ENCODE peak calls at places on chromosomes 1 and 21, in eight cellular contexts. One of them, this sample, is unnamed.

GRCh38 chr1:222126052-222126451 is 384.2 kb upstream of the DUSP10 start:
- DNase-seq in tibial nerve: no peak
- DNase-seq in body of pancreas: no peak
- DNase-seq in ovary: no peak
- DNase-seq in tibial artery: no peak
- DNase-seq in gastrocnemius medialis: no peak
- DNase-seq in left lung: no peak
- DNase-seq in adrenal gland: no peak
- DNase-seq in this sample: no peak

GRCh38 chr1:112866981-112867380 is 89.0 kb downstream of the SLC16A1 start:
- DNase-seq in tibial nerve: no peak
- DNase-seq in body of pancreas: no peak
- DNase-seq in ovary: no peak
- DNase-seq in tibial artery: no peak
- DNase-seq in gastrocnemius medialis: no peak
- DNase-seq in left lung: no peak
- DNase-seq in adrenal gland: no peak
- DNase-seq in this sample: no peak

GRCh38 chr1:12143631-12144155 is 23.1 kb upstream of the TNFRSF1B start:
- DNase-seq in tibial nerve: peak; percentile 70
- DNase-seq in body of pancreas: peak; percentile 52
- DNase-seq in ovary: peak; percentile 81
- DNase-seq in tibial artery: peak; percentile 93
- DNase-seq in gastrocnemius medialis: peak; percentile 81
- DNase-seq in left lung: peak; percentile 91
- DNase-seq in adrenal gland: peak; percentile 75
- DNase-seq in this sample: peak; percentile 73

GRCh38 chr1:200893411-200893901 is 1.2 kb upstream of the INAVA start:
- DNase-seq in tibial nerve: no peak
- DNase-seq in body of pancreas: no peak
- DNase-seq in ovary: no peak
- DNase-seq in tibial artery: no peak
- DNase-seq in gastrocnemius medialis: no peak
- DNase-seq in left lung: no peak
- DNase-seq in adrenal gland: no peak
- DNase-seq in this sample: no peak

GRCh38 chr1:180555411-180555810 is 3.4 kb upstream of the OVAAL start:
- DNase-seq in tibial nerve: no peak
- DNase-seq in body of pancreas: no peak
- DNase-seq in ovary: no peak
- DNase-seq in tibial artery: no peak
- DNase-seq in gastrocnemius medialis: no peak
- DNase-seq in left lung: no peak
- DNase-seq in adrenal gland: no peak
- DNase-seq in this sample: no peak

GRCh38 chr1:27517907-27518718 is 28.1 kb upstream of the WASF2 start:
- DNase-seq in tibial nerve: no peak
- DNase-seq in body of pancreas: no peak
- DNase-seq in ovary: no peak
- DNase-seq in tibial artery: no peak
- DNase-seq in gastrocnemius medialis: no peak
- DNase-seq in left lung: no peak
- DNase-seq in adrenal gland: no peak
- DNase-seq in this sample: no peak

GRCh38 chr1:1989102-1989542 is 14.5 kb downstream of the CFAP74 start:
- DNase-seq in tibial nerve: no peak
- DNase-seq in body of pancreas: peak; percentile 32
- DNase-seq in ovary: peak; percentile 72
- DNase-seq in tibial artery: no peak
- DNase-seq in gastrocnemius medialis: peak; percentile 22
- DNase-seq in left lung: peak; percentile 61
- DNase-seq in adrenal gland: peak; percentile 95
- DNase-seq in this sample: no peak

GRCh38 chr1:203828002-203828401 is 32.6 kb downstream of the ZBED6 start:
- DNase-seq in tibial nerve: no peak
- DNase-seq in body of pancreas: no peak
- DNase-seq in ovary: no peak
- DNase-seq in tibial artery: no peak
- DNase-seq in gastrocnemius medialis: no peak
- DNase-seq in left lung: no peak
- DNase-seq in adrenal gland: no peak
- DNase-seq in this sample: no peak

GRCh38 chr1:60960846-60961542 is 121.4 kb upstream of the NFIA start:
- DNase-seq in tibial nerve: no peak
- DNase-seq in body of pancreas: no peak
- DNase-seq in ovary: no peak
- DNase-seq in tibial artery: no peak
- DNase-seq in gastrocnemius medialis: no peak
- DNase-seq in left lung: no peak
- DNase-seq in adrenal gland: no peak
- DNase-seq in this sample: no peak

GRCh38 chr1:24438423-24438901 is 22.9 kb downstream of the NIPAL3 start:
- DNase-seq in tibial nerve: peak; percentile 35
- DNase-seq in body of pancreas: no peak
- DNase-seq in ovary: no peak
- DNase-seq in tibial artery: peak; percentile 67
- DNase-seq in gastrocnemius medialis: peak; percentile 55
- DNase-seq in left lung: no peak
- DNase-seq in adrenal gland: no peak
- DNase-seq in this sample: no peak

GRCh38 chr1:187513190-187513589 is 684.4 kb downstream of the PLA2G4A start:
- DNase-seq in tibial nerve: no peak
- DNase-seq in body of pancreas: no peak
- DNase-seq in ovary: no peak
- DNase-seq in tibial artery: no peak
- DNase-seq in gastrocnemius medialis: no peak
- DNase-seq in left lung: no peak
- DNase-seq in adrenal gland: no peak
- DNase-seq in this sample: no peak

GRCh38 chr1:111467805-111468716 is 5.7 kb upstream of the C1orf162 start:
- DNase-seq in tibial nerve: no peak
- DNase-seq in body of pancreas: no peak
- DNase-seq in ovary: no peak
- DNase-seq in tibial artery: no peak
- DNase-seq in gastrocnemius medialis: no peak
- DNase-seq in left lung: no peak
- DNase-seq in adrenal gland: no peak
- DNase-seq in this sample: no peak

GRCh38 chr1:86582161-86582560 is 35.3 kb downstream of the CLCA4 start:
- DNase-seq in tibial nerve: no peak
- DNase-seq in body of pancreas: peak; percentile 5
- DNase-seq in ovary: no peak
- DNase-seq in tibial artery: no peak
- DNase-seq in gastrocnemius medialis: no peak
- DNase-seq in left lung: no peak
- DNase-seq in adrenal gland: no peak
- DNase-seq in this sample: no peak

GRCh38 chr21:17813353-17813752 is 5.8 kb downstream of the C21orf91 start:
- DNase-seq in tibial nerve: no peak
- DNase-seq in body of pancreas: no peak
- DNase-seq in ovary: no peak
- DNase-seq in tibial artery: no peak
- DNase-seq in gastrocnemius medialis: no peak
- DNase-seq in left lung: no peak
- DNase-seq in adrenal gland: no peak
- DNase-seq in this sample: no peak

GRCh38 chr1:247156787-247157232 is 15.0 kb downstream of the ZNF124 start:
- DNase-seq in tibial nerve: no peak
- DNase-seq in body of pancreas: no peak
- DNase-seq in ovary: no peak
- DNase-seq in tibial artery: no peak
- DNase-seq in gastrocnemius medialis: no peak
- DNase-seq in left lung: no peak
- DNase-seq in adrenal gland: no peak
- DNase-seq in this sample: no peak

GRCh38 chr1:146036241-146036989 is 14.9 kb upstream of the HJV start:
- DNase-seq in tibial nerve: no peak
- DNase-seq in body of pancreas: no peak
- DNase-seq in ovary: no peak
- DNase-seq in tibial artery: no peak
- DNase-seq in gastrocnemius medialis: no peak
- DNase-seq in left lung: no peak
- DNase-seq in adrenal gland: no peak
- DNase-seq in this sample: no peak

GRCh38 chr1:206556047-206556747 is 48.9 kb downstream of the RASSF5 start:
- DNase-seq in tibial nerve: no peak
- DNase-seq in body of pancreas: no peak
- DNase-seq in ovary: no peak
- DNase-seq in tibial artery: no peak
- DNase-seq in gastrocnemius medialis: no peak
- DNase-seq in left lung: no peak
- DNase-seq in adrenal gland: peak; percentile 58
- DNase-seq in this sample: no peak

GRCh38 chr1:54016343-54017282 is 1.4 kb downstream of the LDLRAD1 start:
- DNase-seq in tibial nerve: no peak
- DNase-seq in body of pancreas: peak; percentile 9
- DNase-seq in ovary: no peak
- DNase-seq in tibial artery: no peak
- DNase-seq in gastrocnemius medialis: no peak
- DNase-seq in left lung: no peak
- DNase-seq in adrenal gland: peak; percentile 79
- DNase-seq in this sample: no peak

GRCh38 chr1:159927211-159927886 is 2.0 kb upstream of the TAGLN2 start:
- DNase-seq in tibial nerve: no peak
- DNase-seq in body of pancreas: no peak
- DNase-seq in ovary: no peak
- DNase-seq in tibial artery: no peak
- DNase-seq in gastrocnemius medialis: no peak
- DNase-seq in left lung: no peak
- DNase-seq in adrenal gland: no peak
- DNase-seq in this sample: no peak

GRCh38 chr1:159923203-159924024 is 1.9 kb downstream of the TAGLN2 start:
- DNase-seq in tibial nerve: peak; percentile 78
- DNase-seq in body of pancreas: peak; percentile 92
- DNase-seq in ovary: peak; percentile 80
- DNase-seq in tibial artery: peak; percentile 92
- DNase-seq in gastrocnemius medialis: peak; percentile 71
- DNase-seq in left lung: peak; percentile 90
- DNase-seq in adrenal gland: peak; percentile 61
- DNase-seq in this sample: peak; percentile 81

GRCh38 chr1:159924025-159924790 is 1.1 kb downstream of the TAGLN2 start:
- DNase-seq in tibial nerve: peak; percentile 86
- DNase-seq in body of pancreas: peak; percentile 92
- DNase-seq in ovary: peak; percentile 93
- DNase-seq in tibial artery: peak; percentile 92
- DNase-seq in gastrocnemius medialis: peak; percentile 74
- DNase-seq in left lung: peak; percentile 95
- DNase-seq in adrenal gland: peak; percentile 91
- DNase-seq in this sample: peak; percentile 84

GRCh38 chr1:159925713-159926066 is 383 bp upstream of the TAGLN2 start:
- DNase-seq in tibial nerve: no peak
- DNase-seq in body of pancreas: peak; percentile 62
- DNase-seq in ovary: peak; percentile 46
- DNase-seq in tibial artery: peak; percentile 43
- DNase-seq in gastrocnemius medialis: no peak
- DNase-seq in left lung: no peak
- DNase-seq in adrenal gland: peak; percentile 43
- DNase-seq in this sample: peak; percentile 78

GRCh38 chr1:159924791-159925712 is at the start of gene TAGLN2:
- DNase-seq in tibial nerve: peak; percentile 85
- DNase-seq in body of pancreas: peak; percentile 92
- DNase-seq in ovary: peak; percentile 90
- DNase-seq in tibial artery: peak; percentile 91
- DNase-seq in gastrocnemius medialis: peak; percentile 69
- DNase-seq in left lung: peak; percentile 98
- DNase-seq in adrenal gland: peak; percentile 88
- DNase-seq in this sample: peak; percentile 76
- TF ChIP-seq CTCF in tibial nerve: no peak
- TF ChIP-seq CTCF in body of pancreas: no peak
- TF ChIP-seq CTCF in ovary: no peak
- TF ChIP-seq CTCF in tibial artery: no peak
- TF ChIP-seq CTCF in gastrocnemius medialis: no peak
- TF ChIP-seq CTCF in left lung: no peak
- TF ChIP-seq CTCF in adrenal gland: no peak
- TF ChIP-seq CTCF in this sample: no peak

GRCh38 chr21:45376459-45377324 is 28.3 kb upstream of the COL18A1 start:
- DNase-seq in tibial nerve: no peak
- DNase-seq in body of pancreas: no peak
- DNase-seq in ovary: peak; percentile 16
- DNase-seq in tibial artery: peak; percentile 22
- DNase-seq in gastrocnemius medialis: no peak
- DNase-seq in left lung: peak; percentile 44
- DNase-seq in adrenal gland: no peak
- DNase-seq in this sample: peak; percentile 63
- H3K27ac ChIP-seq in tibial nerve: peak overlapping the region; percentile 28
- H3K27ac ChIP-seq in body of pancreas: no peak overlapping the region
- H3K27ac ChIP-seq in ovary: no peak overlapping the region
- H3K27ac ChIP-seq in tibial artery: no peak overlapping the region
- H3K27ac ChIP-seq in gastrocnemius medialis: no peak overlapping the region
- H3K27ac ChIP-seq in left lung: no peak overlapping the region
- H3K27ac ChIP-seq in adrenal gland: no peak overlapping the region
- H3K27ac ChIP-seq in this sample: no peak overlapping the region

GRCh38 chr1:152640351-152640750 is 17.4 kb upstream of the LCE3A start:
- DNase-seq in tibial nerve: no peak
- DNase-seq in body of pancreas: no peak
- DNase-seq in ovary: no peak
- DNase-seq in tibial artery: no peak
- DNase-seq in gastrocnemius medialis: no peak
- DNase-seq in left lung: no peak
- DNase-seq in adrenal gland: no peak
- DNase-seq in this sample: no peak

GRCh38 chr1:152646656-152647055 is 16.5 kb upstream of the LCE2D start:
- DNase-seq in tibial nerve: no peak
- DNase-seq in body of pancreas: no peak
- DNase-seq in ovary: no peak
- DNase-seq in tibial artery: no peak
- DNase-seq in gastrocnemius medialis: no peak
- DNase-seq in left lung: no peak
- DNase-seq in adrenal gland: no peak
- DNase-seq in this sample: no peak

DNA sequence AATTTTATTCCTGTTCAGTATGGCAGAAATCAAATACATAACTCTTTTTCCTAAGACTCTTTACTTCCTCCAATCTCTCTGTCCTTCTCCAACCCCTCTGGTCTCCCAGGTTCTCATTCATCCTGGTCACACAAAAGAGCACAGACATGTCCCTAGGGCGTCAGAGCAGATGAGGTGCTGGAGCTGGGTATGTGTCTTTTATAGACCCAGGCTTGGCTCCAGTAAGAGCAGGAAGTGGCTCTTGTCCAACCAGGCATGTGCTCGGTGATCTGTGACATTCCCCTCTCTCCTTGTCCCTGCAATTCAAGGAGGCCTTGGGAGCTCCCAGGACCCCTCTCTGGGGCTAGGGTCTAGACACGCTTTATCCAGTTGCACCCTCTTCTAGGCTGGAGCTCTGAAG is 18.0 kb upstream of the LCE2D start:
- DNase-seq in tibial nerve: no peak
- DNase-seq in body of pancreas: no peak
- DNase-seq in ovary: no peak
- DNase-seq in tibial artery: no peak
- DNase-seq in gastrocnemius medialis: no peak
- DNase-seq in left lung: no peak
- DNase-seq in adrenal gland: no peak
- DNase-seq in this sample: no peak
- H3K27me3 ChIP-seq in tibial nerve: no peaks in the 10 kb centered on the region
- H3K27me3 ChIP-seq in body of pancreas: no peaks in the 10 kb centered on the region
- H3K27me3 ChIP-seq in ovary: no peaks in the 10 kb centered on the region
- H3K27me3 ChIP-seq in tibial artery: no peaks in the 10 kb centered on the region
- H3K27me3 ChIP-seq in gastrocnemius medialis: no peaks in the 10 kb centered on the region
- H3K27me3 ChIP-seq in left lung: no peaks in the 10 kb centered on the region
- H3K27me3 ChIP-seq in adrenal gland: no peaks in the 10 kb centered on the region
- H3K27me3 ChIP-seq in this sample: no peaks in the 10 kb centered on the region

GRCh38 chr21:18840239-18840638 is 436.7 kb upstream of the TMPRSS15 start:
- DNase-seq in tibial nerve: no peak
- DNase-seq in body of pancreas: no peak
- DNase-seq in ovary: no peak
- DNase-seq in tibial artery: no peak
- DNase-seq in gastrocnemius medialis: no peak
- DNase-seq in left lung: no peak
- DNase-seq in adrenal gland: no peak
- DNase-seq in this sample: no peak
- TF ChIP-seq CTCF in tibial nerve: no peak
- TF ChIP-seq CTCF in body of pancreas: no peak
- TF ChIP-seq CTCF in ovary: no peak
- TF ChIP-seq CTCF in tibial artery: no peak
- TF ChIP-seq CTCF in gastrocnemius medialis: no peak
- TF ChIP-seq CTCF in left lung: no peak
- TF ChIP-seq CTCF in adrenal gland: no peak
- TF ChIP-seq CTCF in this sample: no peak

This sample was measured in ascending aorta.